ENCODE peak calls at places on chromosomes 6 and 20, in nine cellular contexts. C is OCI-LY7, P is NB4, K is cardiac fibroblast, T is AG04450, E is astrocyte of the spinal cord, A is fibroblast of mammary gland, H is heart right ventricle, V is AG10803. M is an unnamed sample.

GRCh38 chr6:32609731-32610640 is 20.3 kb upstream of the HLA-DRB1 start:
- DNase-seq in C (peak), P (peak), K (peak), T (peak), E (peak), A (peak), H (peak), V (peak), M (peak)

GRCh38 chr6:5667737-5668136 is 339.0 kb downstream of the NRN1 start:
- DNase-seq in C (peak), P (no peak), K (no peak), T (no peak), E (no peak), A (no peak), H (no peak), V (no peak), M (no peak)

GRCh38 chr6:93424303-93425064 is 5.1 kb upstream of the EPHA7 start:
- DNase-seq in C (peak), P (peak), K (peak), T (no peak), E (peak), A (no peak), H (no peak), V (no peak), M (no peak)

GRCh38 chr6:12148317-12148801 is 136.2 kb downstream of the HIVEP1 start:
- DNase-seq in C (no peak), P (no peak), K (peak), T (no peak), E (peak), A (peak), H (no peak), V (peak), M (no peak)

GRCh38 chr20:61050491-61050890 is 201.6 kb upstream of the CDH4 start:
- DNase-seq in C (no peak), P (no peak), K (no peak), T (no peak), E (no peak), A (no peak), H (no peak), V (no peak), M (no peak)

GRCh38 chr6:35178932-35179832 is 34.6 kb upstream of the SCUBE3 start:
- DNase-seq in C (peak), P (peak), K (no peak), T (no peak), E (no peak), A (no peak), H (no peak), V (no peak), M (no peak)

GRCh38 chr20:64194269-64194668 is 30.0 kb downstream of the MYT1 start:
- DNase-seq in C (no peak), P (no peak), K (no peak), T (no peak), E (no peak), A (no peak), H (no peak), V (no peak), M (no peak)

GRCh38 chr6:42136508-42137191 is 5.8 kb downstream of the C6orf132 start:
- DNase-seq in C (peak), P (peak), K (peak), T (peak), E (peak), A (peak), H (no peak), V (peak), M (no peak)

GRCh38 chr20:11995750-11996567 is 78.3 kb downstream of the BTBD3 start:
- DNase-seq in C (no peak), P (no peak), K (no peak), T (no peak), E (peak), A (no peak), H (peak), V (peak), M (no peak)

GRCh38 chr6:153085239-153085638 is 45.8 kb downstream of the RGS17 start:
- DNase-seq in C (no peak), P (no peak), K (no peak), T (no peak), E (no peak), A (no peak), H (no peak), V (no peak), M (no peak)

GRCh38 chr6:35601331-35602132 is 87.2 kb downstream of the FKBP5 start:
- DNase-seq in C (no peak), P (peak), K (peak), T (peak), E (peak), A (peak), H (peak), V (peak), M (no peak)

GRCh38 chr20:42788707-42789106 is 401.0 kb downstream of the PTPRT start:
- DNase-seq in C (no peak), P (no peak), K (no peak), T (no peak), E (no peak), A (no peak), H (no peak), V (no peak), M (no peak)

GRCh38 chr6:128597004-128597403 is 76.6 kb upstream of the PTPRK start:
- DNase-seq in C (no peak), P (no peak), K (no peak), T (no peak), E (no peak), A (no peak), H (no peak), V (no peak), M (no peak)

GRCh38 chr6:156878688-156879087 is 101.5 kb downstream of the ARID1B start:
- DNase-seq in C (no peak), P (no peak), K (no peak), T (no peak), E (no peak), A (no peak), H (no peak), V (no peak), M (no peak)

GRCh38 chr6:70709826-70710225 is 42.1 kb downstream of the SMAP1 start:
- DNase-seq in C (no peak), P (peak), K (peak), T (peak), E (peak), A (peak), H (no peak), V (peak), M (no peak)

GRCh38 chr6:47180633-47181032 is 129.1 kb downstream of the TNFRSF21 start:
- DNase-seq in C (no peak), P (peak), K (peak), T (no peak), E (peak), A (peak), H (no peak), V (peak), M (no peak)

GRCh38 chr6:87656857-87657256 is 45.2 kb downstream of the AKIRIN2 start:
- DNase-seq in C (peak), P (no peak), K (peak), T (no peak), E (peak), A (no peak), H (no peak), V (no peak), M (peak)

DNA sequence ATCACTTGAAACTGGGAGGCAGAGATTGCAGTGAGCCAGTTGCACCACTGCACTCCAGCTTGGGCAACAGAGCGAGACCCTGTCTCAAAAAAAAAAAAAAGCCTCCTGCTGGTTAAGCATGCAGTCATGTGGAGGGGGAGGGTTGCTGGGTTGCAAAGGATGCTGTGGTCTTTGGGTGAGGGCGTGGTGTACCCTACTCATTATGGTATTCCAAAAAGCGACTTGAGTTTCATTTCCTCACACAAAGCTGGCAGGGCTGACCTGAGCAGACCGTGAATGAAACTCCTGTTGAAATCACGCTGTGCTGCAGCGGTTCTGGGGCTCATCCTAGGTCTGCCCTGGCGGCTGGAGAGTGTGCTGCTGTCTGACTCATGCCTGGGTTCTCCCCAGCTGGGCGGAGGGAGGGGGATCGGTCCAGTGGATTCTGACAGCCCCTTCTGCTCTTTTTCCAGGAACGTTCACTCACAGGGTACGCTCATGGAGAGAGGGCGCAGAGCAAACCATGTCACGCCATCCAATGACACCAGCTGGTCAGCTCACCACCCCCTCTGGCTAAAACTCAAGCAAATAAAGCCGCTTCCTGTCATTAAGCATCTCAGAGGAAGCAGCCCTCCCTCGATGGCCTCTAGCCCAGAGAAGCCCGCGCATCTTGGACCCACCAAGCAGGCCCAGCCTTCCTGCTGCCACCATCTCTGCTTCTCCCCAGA is 166.2 kb downstream of the SCML4 start:
- DNase-seq in C (peak), P (peak), K (peak), T (peak), E (peak), A (peak), H (peak), V (no peak), M (peak)
- TF ChIP-seq CTCF in C (no peak), P (no peak), K (peak), T (peak), E (peak), A (no peak), H (no peak), V (no peak), M (peak)

DNA sequence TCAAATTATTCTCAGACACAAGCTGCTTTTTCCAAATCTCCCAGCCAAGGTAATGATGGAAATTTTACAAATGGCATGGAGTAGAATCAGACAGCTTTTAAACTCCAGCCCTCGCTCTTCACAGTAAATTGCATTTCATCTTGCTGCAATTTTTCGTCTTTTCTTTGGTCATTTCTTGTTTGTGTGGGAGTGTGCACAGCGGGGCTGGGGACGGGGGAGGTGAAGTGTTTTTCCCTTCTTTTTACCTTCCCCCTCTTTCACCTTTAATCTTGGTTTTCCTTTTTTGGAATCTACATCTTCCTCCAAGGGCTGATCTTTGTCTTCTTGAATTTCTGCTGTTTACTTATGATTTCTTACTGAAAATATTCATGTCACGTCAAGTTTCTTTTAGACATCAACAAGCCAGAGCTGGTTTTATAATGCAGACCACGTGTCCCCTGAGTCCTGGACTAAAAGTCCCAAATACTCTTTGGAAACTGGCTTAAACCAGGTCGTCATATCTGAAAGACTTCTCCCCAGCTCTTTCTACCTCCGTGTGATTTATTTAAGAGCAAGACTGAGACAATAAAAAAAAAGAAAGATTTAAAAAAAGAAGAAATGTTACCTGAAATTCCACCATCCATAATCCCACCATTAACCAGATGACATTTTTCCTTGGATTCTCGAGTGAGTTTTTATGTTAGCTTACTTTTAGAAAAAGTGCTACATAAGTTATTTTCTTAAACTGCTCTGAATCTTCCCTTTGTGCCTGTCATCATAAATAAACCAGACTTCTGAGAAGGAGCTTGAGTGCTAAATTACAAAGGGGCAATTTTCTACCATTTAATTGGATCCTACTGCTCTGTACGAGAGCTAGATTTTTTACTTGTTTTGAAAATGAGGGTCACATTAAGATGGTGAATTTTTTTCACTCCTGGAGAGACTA is 52.0 kb downstream of the MAP3K5 start:
- DNase-seq in C (no peak), P (no peak), K (no peak), T (peak), E (no peak), A (no peak), H (no peak), V (peak), M (no peak)
- H3K4me3 ChIP-seq in C (no peak), P (no peak), K (no peak), T (no peak), E (no peak), A (no peak), H (no peak), V (no peak), M (no peak)

GRCh38 chr6:71886184-71887005 is at the start of gene RIMS1:
- DNase-seq in C (no peak), P (no peak), K (peak), T (no peak), E (peak), A (no peak), H (no peak), V (peak), M (no peak)

GRCh38 chr6:71889366-71889765 is 3.0 kb downstream of the RIMS1 start:
- DNase-seq in C (no peak), P (no peak), K (no peak), T (no peak), E (no peak), A (no peak), H (no peak), V (no peak), M (no peak)

GRCh38 chr6:71888720-71889340 is 2.5 kb downstream of the RIMS1 start:
- DNase-seq in C (no peak), P (no peak), K (no peak), T (no peak), E (no peak), A (no peak), H (no peak), V (no peak), M (no peak)

GRCh38 chr6:71887744-71888115 is 1.4 kb downstream of the RIMS1 start:
- DNase-seq in C (no peak), P (no peak), K (no peak), T (no peak), E (no peak), A (no peak), H (no peak), V (no peak), M (no peak)

DNA sequence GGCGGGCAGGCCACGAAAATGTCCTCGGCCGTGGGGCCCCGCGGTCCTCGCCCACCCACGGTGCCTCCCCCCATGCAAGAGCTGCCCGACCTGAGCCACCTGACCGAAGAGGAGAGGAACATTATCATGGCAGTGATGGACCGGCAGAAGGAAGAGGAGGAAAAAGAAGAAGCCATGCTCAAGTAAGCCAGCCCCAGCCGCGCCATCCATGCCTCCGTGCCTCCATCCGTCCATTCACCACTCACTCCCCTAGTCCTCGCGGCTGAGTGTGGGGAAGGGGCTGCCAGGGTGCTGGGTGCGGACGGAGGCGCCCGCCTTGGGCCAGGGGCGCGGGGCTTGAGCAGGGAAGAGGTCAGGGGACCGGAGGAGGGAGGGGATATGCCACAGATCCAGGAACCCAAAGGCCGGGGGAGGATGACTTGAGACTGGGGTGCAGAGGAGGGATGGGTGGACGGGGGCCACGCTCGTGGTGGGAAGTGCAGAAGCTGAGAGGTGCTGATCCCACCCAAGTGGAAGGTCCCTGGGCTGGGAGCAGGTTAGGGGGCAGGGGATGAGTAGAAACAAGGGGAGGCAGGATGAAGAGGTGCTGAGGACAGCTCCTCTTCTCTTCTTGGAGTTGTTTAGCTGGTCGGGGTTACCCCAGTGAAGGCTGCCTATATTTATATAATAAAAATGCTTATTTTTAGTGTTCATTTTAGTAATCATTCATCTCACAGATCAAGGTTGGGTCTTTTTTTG is 825 bp downstream of the RIMS1 start:
- DNase-seq in C (no peak), P (no peak), K (peak), T (no peak), E (no peak), A (no peak), H (no peak), V (no peak), M (no peak)
- TF ChIP-seq CTCF in C (no peak), P (no peak), K (no peak), T (peak), E (no peak), A (no peak), H (no peak), V (no peak), M (no peak)

GRCh38 chr6:90413867-90414266 is 117.2 kb upstream of the BACH2 start:
- DNase-seq in C (peak), P (no peak), K (no peak), T (no peak), E (peak), A (peak), H (peak), V (no peak), M (no peak)
- H3K4me3 ChIP-seq in C (peak), P (no peak), K (no peak), T (peak), E (peak), A (no peak), H (peak), V (no peak), M (no peak)

GRCh38 chr6:106519460-106520394 is 109.6 kb downstream of the RTN4IP1 start:
- DNase-seq in C (peak), P (peak), K (peak), T (peak), E (peak), A (peak), H (no peak), V (peak), M (peak)

GRCh38 chr6:106522557-106522956 is 106.7 kb downstream of the RTN4IP1 start:
- DNase-seq in C (peak), P (peak), K (no peak), T (no peak), E (no peak), A (no peak), H (no peak), V (no peak), M (no peak)

GRCh38 chr6:106517699-106518098 is 111.6 kb downstream of the RTN4IP1 start:
- DNase-seq in C (no peak), P (peak), K (no peak), T (no peak), E (peak), A (peak), H (no peak), V (no peak), M (no peak)

GRCh38 chr6:106518748-106519147 is 110.5 kb downstream of the RTN4IP1 start:
- DNase-seq in C (peak), P (no peak), K (no peak), T (no peak), E (no peak), A (peak), H (no peak), V (peak), M (no peak)

DNA sequence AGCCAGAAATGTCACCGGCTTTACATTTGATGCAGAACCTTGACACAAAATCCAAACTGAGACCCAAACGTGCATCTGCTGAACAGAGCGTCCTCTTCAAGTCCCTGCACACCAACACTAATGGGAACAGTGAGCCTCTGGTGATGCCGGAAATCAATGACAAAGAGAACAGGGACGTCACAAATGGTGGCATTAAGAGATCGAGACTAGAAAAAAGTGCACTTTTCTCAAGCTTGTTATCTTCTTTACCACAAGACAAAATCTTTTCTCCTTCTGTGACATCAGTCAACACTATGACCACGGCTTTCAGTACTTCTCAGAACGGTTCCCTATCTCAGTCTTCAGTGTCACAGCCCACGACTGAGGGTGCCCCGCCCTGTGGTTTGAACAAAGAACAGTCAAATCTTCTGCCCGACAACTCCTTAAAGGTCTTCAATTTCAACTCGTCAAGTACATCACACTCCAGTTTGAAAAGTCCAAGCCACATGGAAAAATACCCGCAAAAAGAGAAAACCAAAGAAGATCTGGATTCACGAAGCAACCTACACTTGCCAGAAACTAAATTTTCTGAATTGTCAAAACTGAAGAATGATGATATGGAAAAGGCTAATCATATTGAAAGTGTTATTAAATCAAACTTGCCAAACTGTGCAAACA is 108.5 kb downstream of the RTN4IP1 start:
- DNase-seq in C (peak), P (peak), K (no peak), T (no peak), E (no peak), A (no peak), H (no peak), V (no peak), M (peak)
- TF ChIP-seq CTCF in C (peak), P (no peak), K (no peak), T (no peak), E (no peak), A (no peak), H (no peak), V (no peak), M (no peak)

DNA sequence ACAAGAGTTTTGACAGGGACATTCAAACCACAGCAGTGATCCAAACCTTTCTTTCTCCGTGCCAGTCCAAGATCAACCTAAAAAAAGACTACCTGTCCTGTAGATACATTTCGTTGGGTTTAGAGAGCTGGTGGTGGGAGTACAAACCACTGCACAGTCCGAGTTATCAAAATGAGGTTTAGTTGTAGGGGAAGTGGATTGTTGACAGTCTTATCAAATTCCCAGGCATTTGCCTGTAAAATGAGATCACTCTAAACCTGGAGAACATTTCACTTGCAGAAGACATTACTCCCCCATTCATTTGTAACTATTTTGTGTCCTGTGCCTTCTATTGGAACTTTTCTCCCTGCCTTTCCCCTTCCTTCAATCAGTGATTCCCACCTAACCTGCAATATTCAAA is 469.6 kb upstream of the JARID2 start:
- DNase-seq in C (no peak), P (no peak), K (no peak), T (no peak), E (no peak), A (no peak), H (no peak), V (no peak), M (no peak)
- H3K4me3 ChIP-seq in C (no peak), P (no peak), K (no peak), T (no peak), E (no peak), A (no peak), H (no peak), V (no peak), M (no peak)

DNA sequence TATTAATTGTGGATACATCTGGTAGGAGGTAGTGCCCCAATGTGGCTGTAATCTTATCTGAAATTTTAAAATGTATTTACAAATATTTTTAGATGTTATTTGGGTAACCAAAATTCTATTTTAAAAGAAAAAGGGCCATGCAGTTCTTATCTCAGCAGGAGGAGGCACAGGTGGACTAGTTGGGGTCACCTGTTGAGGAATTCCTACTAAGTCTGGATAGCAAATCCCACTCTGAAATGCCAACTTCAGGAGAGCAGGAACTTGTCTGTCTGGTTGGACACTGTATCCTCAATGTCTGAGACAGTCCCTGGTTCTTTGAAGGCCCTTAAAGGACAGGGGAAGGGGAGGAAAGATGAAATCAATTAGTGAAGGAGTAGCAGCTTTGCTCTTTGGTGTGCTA is 82.6 kb downstream of the EYA2 start:
- DNase-seq in C (no peak), P (no peak), K (no peak), T (no peak), E (no peak), A (no peak), H (no peak), V (no peak), M (no peak)
- TF ChIP-seq CTCF in C (no peak), P (no peak), K (no peak), T (no peak), E (no peak), A (no peak), H (no peak), V (no peak), M (no peak)

M was measured in GM12864.